ENCODE peak calls at places on chromosome 14, in nine cellular contexts. Q, P, F, W, V, L, O, A and C are unnamed samples.
A peak's percentile ranks its signal among the peaks of the same experiment; 100 is the strongest.

GRCh38 chr14:21191809-21192446 is 36.1 kb upstream of the OR5AU1 start:
- DNase-seq in Q (no peak), P (no peak), F (peak; percentile 41), W (peak; percentile 81), V (peak; percentile 75), L (peak; percentile 96), O (peak; percentile 81), A (no peak), C (peak; percentile 80)

GRCh38 chr14:78598046-78598652 is 428.0 kb downstream of the NRXN3 start:
- DNase-seq in Q (peak; percentile 46), P (peak; percentile 26), F (peak; percentile 66), W (peak; percentile 30), V (peak; percentile 74), L (no peak), O (peak; percentile 54), A (peak; percentile 58), C (peak; percentile 43)

GRCh38 chr14:103594265-103594664 is 31.5 kb downstream of the COA8 start:
- DNase-seq in Q (peak; percentile 83), P (peak; percentile 74), F (peak; percentile 65), W (no peak), V (peak; percentile 91), L (no peak), O (no peak), A (no peak), C (peak; percentile 64)

GRCh38 chr14:95121911-95122696 is 35.2 kb downstream of the DICER1 start:
- DNase-seq in Q (no peak), P (no peak), F (no peak), W (no peak), V (no peak), L (no peak), O (no peak), A (peak; percentile 35), C (no peak)

GRCh38 chr14:52563120-52563519 is 10.5 kb downstream of the GPR137C start:
- DNase-seq in Q (peak; percentile 46), P (peak; percentile 87), F (peak; percentile 55), W (no peak), V (peak; percentile 84), L (no peak), O (no peak), A (peak; percentile 7), C (no peak)

GRCh38 chr14:105485720-105486332 is 860 bp upstream of the CRIP1 start:
- DNase-seq in Q (no peak), P (no peak), F (no peak), W (peak; percentile 40), V (no peak), L (no peak), O (no peak), A (peak; percentile 33), C (peak; percentile 50)

GRCh38 chr14:90870950-90871604 is 54.8 kb upstream of the TTC7B start:
- DNase-seq in Q (no peak), P (peak; percentile 6), F (no peak), W (no peak), V (no peak), L (no peak), O (no peak), A (no peak), C (no peak)

GRCh38 chr14:94827711-94828505 is 58.0 kb upstream of the GSC start:
- DNase-seq in Q (no peak), P (no peak), F (no peak), W (no peak), V (no peak), L (no peak), O (peak; percentile 58), A (no peak), C (peak; percentile 6)

GRCh38 chr14:59425322-59425945 is 39.7 kb downstream of the GPR135 start:
- DNase-seq in Q (no peak), P (peak; percentile 57), F (peak; percentile 79), W (no peak), V (peak; percentile 34), L (no peak), O (no peak), A (no peak), C (no peak)

GRCh38 chr14:99601301-99601945 is 2.6 kb downstream of the CCDC85C start:
- DNase-seq in Q (peak; percentile 78), P (peak; percentile 65), F (peak; percentile 12), W (peak; percentile 58), V (no peak), L (no peak), O (no peak), A (no peak), C (peak; percentile 43)

GRCh38 chr14:89616425-89617141 is 199.6 kb upstream of the FOXN3 start:
- DNase-seq in Q (peak; percentile 24), P (peak; percentile 39), F (peak; percentile 63), W (peak; percentile 21), V (peak; percentile 62), L (no peak), O (no peak), A (peak; percentile 28), C (no peak)

GRCh38 chr14:89618309-89618708 is 201.3 kb upstream of the FOXN3 start:
- DNase-seq in Q (peak; percentile 37), P (no peak), F (peak; percentile 37), W (peak; percentile 40), V (peak; percentile 64), L (no peak), O (no peak), A (peak; percentile 50), C (peak; percentile 43)

GRCh38 chr14:89615421-89615820 is 198.4 kb upstream of the FOXN3 start:
- DNase-seq in Q (no peak), P (no peak), F (peak; percentile 35), W (no peak), V (no peak), L (no peak), O (no peak), A (peak; percentile 74), C (no peak)

GRCh38 chr14:89617471-89618291 is 200.6 kb upstream of the FOXN3 start:
- DNase-seq in Q (peak; percentile 65), P (peak; percentile 77), F (peak; percentile 66), W (peak; percentile 59), V (peak; percentile 76), L (no peak), O (no peak), A (peak; percentile 70), C (peak; percentile 34)

DNA sequence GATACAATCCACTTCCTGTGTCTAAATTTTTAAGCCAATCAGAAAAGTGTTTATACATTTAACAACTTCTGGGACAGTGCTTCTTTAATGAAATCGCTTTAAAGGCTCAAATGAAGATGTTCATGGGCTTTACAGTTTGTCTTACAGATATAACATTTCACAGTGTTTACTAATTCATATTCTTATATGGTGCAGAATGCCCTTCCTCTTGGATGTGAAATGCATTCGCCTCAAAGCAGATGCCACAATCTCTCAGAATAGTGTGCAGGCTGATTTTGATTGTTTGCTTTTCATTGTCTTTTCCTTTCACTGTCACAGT is 200.1 kb upstream of the FOXN3 start:
- DNase-seq in Q (peak; percentile 8), P (no peak), F (no peak), W (no peak), V (peak; percentile 8), L (no peak), O (no peak), A (no peak), C (no peak)
- H3K4me3 ChIP-seq in Q (peak overlapping the region; percentile 61), P (peak overlapping the region; percentile 78), F (no peak overlapping the region), W (no peak overlapping the region), V (peak overlapping the region; percentile 91), L (no peak overlapping the region), O (peak overlapping the region; percentile 80), A (no peak overlapping the region), C (no peak overlapping the region)

DNA sequence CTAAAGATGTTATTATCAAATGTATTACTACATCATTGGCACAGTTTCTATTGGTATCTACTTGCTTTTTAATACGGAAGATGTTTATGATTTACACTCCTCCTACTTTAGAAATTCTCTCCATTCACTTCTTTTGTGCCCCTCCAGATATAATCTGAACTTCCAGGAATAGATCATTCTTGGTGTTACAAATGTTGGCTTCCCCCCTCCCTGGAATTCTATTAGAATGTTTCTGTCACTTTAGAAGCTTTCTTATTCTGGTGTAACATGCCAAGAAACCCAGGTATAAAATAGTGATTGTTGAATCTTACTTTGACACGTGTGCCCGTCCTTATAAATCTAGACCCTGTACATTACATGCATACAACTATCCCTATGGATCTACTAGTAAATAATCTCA is 1.2 kb upstream of the WDR20 start:
- DNase-seq in Q (no peak), P (no peak), F (no peak), W (no peak), V (no peak), L (no peak), O (no peak), A (no peak), C (no peak)
- H3K4me3 ChIP-seq in Q (peak overlapping the region; percentile 99), P (no peak overlapping the region), F (peak overlapping the region; percentile 100), W (peak overlapping the region; percentile 94), V (peak overlapping the region; percentile 86), L (peak overlapping the region; percentile 89), O (peak overlapping the region; percentile 86), A (peak overlapping the region; percentile 79), C (peak overlapping the region; percentile 75)

GRCh38 chr14:76330411-76331327 is 45.3 kb upstream of the ESRRB start:
- DNase-seq in Q (no peak), P (no peak), F (no peak), W (no peak), V (no peak), L (no peak), O (no peak), A (no peak), C (no peak)

GRCh38 chr14:76329951-76330350 is 46.0 kb upstream of the ESRRB start:
- DNase-seq in Q (no peak), P (no peak), F (no peak), W (no peak), V (no peak), L (no peak), O (no peak), A (no peak), C (no peak)

GRCh38 chr14:76328457-76329137 is 47.3 kb upstream of the ESRRB start:
- DNase-seq in Q (no peak), P (no peak), F (no peak), W (no peak), V (no peak), L (no peak), O (no peak), A (no peak), C (no peak)

GRCh38 chr14:76331328-76332011 is 44.5 kb upstream of the ESRRB start:
- DNase-seq in Q (no peak), P (no peak), F (no peak), W (no peak), V (no peak), L (no peak), O (no peak), A (no peak), C (no peak)

DNA sequence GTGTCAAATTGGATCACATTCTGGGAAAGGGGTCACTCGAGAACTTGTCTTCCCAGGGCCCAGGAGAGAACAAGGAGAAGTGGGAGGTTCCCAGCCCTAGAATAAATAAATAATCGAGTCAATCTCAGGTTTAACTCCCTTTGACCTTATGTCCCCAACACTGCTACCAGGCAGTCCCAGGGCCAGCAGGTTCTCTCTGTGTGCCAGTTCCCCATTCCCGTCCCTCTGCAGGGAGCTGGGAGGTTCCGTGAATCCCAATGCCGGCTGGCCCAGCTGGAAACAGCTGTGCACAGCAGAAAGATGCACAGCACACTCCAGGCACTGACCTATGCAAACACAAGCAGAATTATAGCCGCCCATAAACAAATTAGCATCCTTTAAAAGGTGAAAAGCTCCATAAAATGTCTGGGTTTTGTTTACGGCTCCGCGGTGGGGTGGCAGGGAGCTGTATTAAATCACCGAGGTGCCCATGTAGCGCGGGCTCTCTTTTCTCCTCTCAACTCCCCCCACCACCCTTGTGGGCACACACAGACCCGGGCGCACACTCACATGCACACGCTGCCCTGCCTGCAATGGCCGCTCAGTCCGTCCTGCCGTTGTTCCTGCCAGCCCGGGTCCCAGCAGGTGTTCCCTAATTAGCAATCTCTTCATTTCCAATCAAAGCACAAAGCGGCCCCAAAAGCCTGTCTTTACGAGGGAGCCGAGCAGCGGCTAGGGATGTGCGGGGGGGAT is 46.6 kb upstream of the ESRRB start:
- DNase-seq in Q (no peak), P (no peak), F (no peak), W (no peak), V (no peak), L (no peak), O (no peak), A (no peak), C (no peak)
- H3K4me3 ChIP-seq in Q (no peak overlapping the region), P (no peak overlapping the region), F (no peak overlapping the region), W (no peak overlapping the region), V (no peak overlapping the region), L (no peak overlapping the region), O (no peak overlapping the region), A (no peak overlapping the region), C (no peak overlapping the region)

GRCh38 chr14:75280831-75281690 is 2.4 kb downstream of the FOS start:
- DNase-seq in Q (peak; percentile 45), P (peak; percentile 47), F (peak; percentile 9), W (no peak), V (peak; percentile 50), L (no peak), O (no peak), A (no peak), C (peak; percentile 65)
- H3K4me3 ChIP-seq in Q (no peak overlapping the region), P (no peak overlapping the region), F (peak overlapping the region; percentile 99), W (peak overlapping the region; percentile 77), V (peak overlapping the region; percentile 92), L (peak overlapping the region; percentile 61), O (peak overlapping the region; percentile 83), A (no peak overlapping the region), C (no peak overlapping the region)